ENCODE peak calls at places on chromosomes 13 and 19, in nine cellular contexts. One of them, this sample, is unnamed.

GRCh38 chr13:22114630-22115311 is 443.9 kb downstream of the FGF9 start:
- DNase-seq in hepatocyte: no peak
- DNase-seq in psoas muscle: no peak
- DNase-seq in pancreas: no peak
- DNase-seq in effector memory CD4-positive, alpha-beta T cell: peak; percentile 1
- DNase-seq in HAP-1: no peak
- DNase-seq in heart right ventricle: no peak
- DNase-seq in ovary: no peak
- DNase-seq in PC-9: no peak
- DNase-seq in this sample: no peak

GRCh38 chr13:18948012-18948663 is 233.5 kb downstream of the TUBA3C start:
- DNase-seq in hepatocyte: no peak
- DNase-seq in psoas muscle: no peak
- DNase-seq in pancreas: no peak
- DNase-seq in effector memory CD4-positive, alpha-beta T cell: no peak
- DNase-seq in HAP-1: no peak
- DNase-seq in heart right ventricle: no peak
- DNase-seq in ovary: no peak
- DNase-seq in PC-9: no peak
- DNase-seq in this sample: peak; percentile 36

GRCh38 chr13:37617162-37617561 is 18.6 kb upstream of the POSTN start:
- DNase-seq in hepatocyte: peak; percentile 6
- DNase-seq in psoas muscle: no peak
- DNase-seq in pancreas: no peak
- DNase-seq in effector memory CD4-positive, alpha-beta T cell: no peak
- DNase-seq in HAP-1: no peak
- DNase-seq in heart right ventricle: no peak
- DNase-seq in ovary: no peak
- DNase-seq in PC-9: peak; percentile 14
- DNase-seq in this sample: no peak

GRCh38 chr19:3606174-3606689 is 443 bp downstream of the TBXA2R start:
- DNase-seq in hepatocyte: no peak
- DNase-seq in psoas muscle: no peak
- DNase-seq in pancreas: peak; percentile 79
- DNase-seq in effector memory CD4-positive, alpha-beta T cell: no peak
- DNase-seq in HAP-1: peak; percentile 58
- DNase-seq in heart right ventricle: no peak
- DNase-seq in ovary: no peak
- DNase-seq in PC-9: peak; percentile 69
- DNase-seq in this sample: peak; percentile 72

GRCh38 chr13:98413796-98414195 is 163.1 kb downstream of the STK24 start:
- DNase-seq in hepatocyte: no peak
- DNase-seq in psoas muscle: no peak
- DNase-seq in pancreas: no peak
- DNase-seq in effector memory CD4-positive, alpha-beta T cell: no peak
- DNase-seq in HAP-1: no peak
- DNase-seq in heart right ventricle: no peak
- DNase-seq in ovary: no peak
- DNase-seq in PC-9: no peak
- DNase-seq in this sample: no peak

GRCh38 chr13:97226013-97226412 is 3.9 kb downstream of the MBNL2 start:
- DNase-seq in hepatocyte: no peak
- DNase-seq in psoas muscle: no peak
- DNase-seq in pancreas: no peak
- DNase-seq in effector memory CD4-positive, alpha-beta T cell: no peak
- DNase-seq in HAP-1: no peak
- DNase-seq in heart right ventricle: no peak
- DNase-seq in ovary: no peak
- DNase-seq in PC-9: no peak
- DNase-seq in this sample: no peak

GRCh38 chr19:6997679-6998445 is 23.4 kb downstream of the MBD3L2B start:
- DNase-seq in hepatocyte: no peak
- DNase-seq in psoas muscle: no peak
- DNase-seq in pancreas: no peak
- DNase-seq in effector memory CD4-positive, alpha-beta T cell: no peak
- DNase-seq in HAP-1: no peak
- DNase-seq in heart right ventricle: no peak
- DNase-seq in ovary: no peak
- DNase-seq in PC-9: no peak
- DNase-seq in this sample: no peak

GRCh38 chr19:29290853-29291252 is 77.9 kb upstream of the UQCRFS1 start:
- DNase-seq in hepatocyte: no peak
- DNase-seq in psoas muscle: no peak
- DNase-seq in pancreas: no peak
- DNase-seq in effector memory CD4-positive, alpha-beta T cell: no peak
- DNase-seq in HAP-1: no peak
- DNase-seq in heart right ventricle: no peak
- DNase-seq in ovary: no peak
- DNase-seq in PC-9: no peak
- DNase-seq in this sample: no peak

GRCh38 chr19:33616346-33616745 is 5.4 kb upstream of the CHST8 start:
- DNase-seq in hepatocyte: no peak
- DNase-seq in psoas muscle: no peak
- DNase-seq in pancreas: no peak
- DNase-seq in effector memory CD4-positive, alpha-beta T cell: no peak
- DNase-seq in HAP-1: no peak
- DNase-seq in heart right ventricle: no peak
- DNase-seq in ovary: no peak
- DNase-seq in PC-9: no peak
- DNase-seq in this sample: no peak

GRCh38 chr13:40101708-40102359 is 446.4 kb downstream of the COG6 start:
- DNase-seq in hepatocyte: no peak
- DNase-seq in psoas muscle: no peak
- DNase-seq in pancreas: no peak
- DNase-seq in effector memory CD4-positive, alpha-beta T cell: no peak
- DNase-seq in HAP-1: no peak
- DNase-seq in heart right ventricle: no peak
- DNase-seq in ovary: no peak
- DNase-seq in PC-9: no peak
- DNase-seq in this sample: no peak

GRCh38 chr13:91216928-91217700 is 130.4 kb upstream of the MIR17HG start:
- DNase-seq in hepatocyte: no peak
- DNase-seq in psoas muscle: no peak
- DNase-seq in pancreas: no peak
- DNase-seq in effector memory CD4-positive, alpha-beta T cell: no peak
- DNase-seq in HAP-1: no peak
- DNase-seq in heart right ventricle: no peak
- DNase-seq in ovary: no peak
- DNase-seq in PC-9: no peak
- DNase-seq in this sample: no peak

GRCh38 chr13:98959299-98959698 is 18.6 kb downstream of the DOCK9 start:
- DNase-seq in hepatocyte: no peak
- DNase-seq in psoas muscle: no peak
- DNase-seq in pancreas: no peak
- DNase-seq in effector memory CD4-positive, alpha-beta T cell: no peak
- DNase-seq in HAP-1: no peak
- DNase-seq in heart right ventricle: no peak
- DNase-seq in ovary: no peak
- DNase-seq in PC-9: no peak
- DNase-seq in this sample: no peak

GRCh38 chr19:49847731-49848696 is 2.9 kb upstream of the PTOV1 start:
- DNase-seq in hepatocyte: no peak
- DNase-seq in psoas muscle: no peak
- DNase-seq in pancreas: no peak
- DNase-seq in effector memory CD4-positive, alpha-beta T cell: no peak
- DNase-seq in HAP-1: no peak
- DNase-seq in heart right ventricle: no peak
- DNase-seq in ovary: no peak
- DNase-seq in PC-9: no peak
- DNase-seq in this sample: no peak

GRCh38 chr19:35904312-35905068 is 2.2 kb downstream of the HCST start:
- DNase-seq in hepatocyte: no peak
- DNase-seq in psoas muscle: no peak
- DNase-seq in pancreas: no peak
- DNase-seq in effector memory CD4-positive, alpha-beta T cell: no peak
- DNase-seq in HAP-1: no peak
- DNase-seq in heart right ventricle: no peak
- DNase-seq in ovary: no peak
- DNase-seq in PC-9: no peak
- DNase-seq in this sample: no peak

GRCh38 chr19:42422576-42423461 is 4.4 kb downstream of the LIPE start:
- DNase-seq in hepatocyte: peak; percentile 66
- DNase-seq in psoas muscle: peak; percentile 70
- DNase-seq in pancreas: no peak
- DNase-seq in effector memory CD4-positive, alpha-beta T cell: peak; percentile 45
- DNase-seq in HAP-1: peak; percentile 70
- DNase-seq in heart right ventricle: peak; percentile 49
- DNase-seq in ovary: no peak
- DNase-seq in PC-9: no peak
- DNase-seq in this sample: no peak

GRCh38 chr19:56105090-56105701 is 15.9 kb downstream of the ZNF787 start:
- DNase-seq in hepatocyte: peak; percentile 80
- DNase-seq in psoas muscle: peak; percentile 88
- DNase-seq in pancreas: peak; percentile 79
- DNase-seq in effector memory CD4-positive, alpha-beta T cell: peak; percentile 9
- DNase-seq in HAP-1: peak; percentile 63
- DNase-seq in heart right ventricle: peak; percentile 51
- DNase-seq in ovary: peak; percentile 67
- DNase-seq in PC-9: peak; percentile 22
- DNase-seq in this sample: peak; percentile 91

GRCh38 chr19:48274173-48274572 is 4.3 kb downstream of the ZNF114 start:
- DNase-seq in hepatocyte: no peak
- DNase-seq in psoas muscle: no peak
- DNase-seq in pancreas: no peak
- DNase-seq in effector memory CD4-positive, alpha-beta T cell: no peak
- DNase-seq in HAP-1: no peak
- DNase-seq in heart right ventricle: no peak
- DNase-seq in ovary: no peak
- DNase-seq in PC-9: no peak
- DNase-seq in this sample: no peak

GRCh38 chr13:25310891-25311290 is 9.5 kb downstream of the NUP58 start:
- DNase-seq in hepatocyte: no peak
- DNase-seq in psoas muscle: no peak
- DNase-seq in pancreas: no peak
- DNase-seq in effector memory CD4-positive, alpha-beta T cell: no peak
- DNase-seq in HAP-1: no peak
- DNase-seq in heart right ventricle: no peak
- DNase-seq in ovary: no peak
- DNase-seq in PC-9: no peak
- DNase-seq in this sample: no peak

GRCh38 chr13:74929436-74929835 is 552.5 kb downstream of the TBC1D4 start:
- DNase-seq in hepatocyte: no peak
- DNase-seq in psoas muscle: no peak
- DNase-seq in pancreas: no peak
- DNase-seq in effector memory CD4-positive, alpha-beta T cell: no peak
- DNase-seq in HAP-1: no peak
- DNase-seq in heart right ventricle: no peak
- DNase-seq in ovary: no peak
- DNase-seq in PC-9: no peak
- DNase-seq in this sample: no peak

GRCh38 chr19:6239401-6239844 is 40.4 kb downstream of the MLLT1 start:
- DNase-seq in hepatocyte: no peak
- DNase-seq in psoas muscle: peak; percentile 76
- DNase-seq in pancreas: no peak
- DNase-seq in effector memory CD4-positive, alpha-beta T cell: no peak
- DNase-seq in HAP-1: no peak
- DNase-seq in heart right ventricle: no peak
- DNase-seq in ovary: peak; percentile 56
- DNase-seq in PC-9: no peak
- DNase-seq in this sample: peak; percentile 82

GRCh38 chr19:34982275-34982674 is 17.8 kb upstream of the GRAMD1A start:
- DNase-seq in hepatocyte: no peak
- DNase-seq in psoas muscle: no peak
- DNase-seq in pancreas: no peak
- DNase-seq in effector memory CD4-positive, alpha-beta T cell: no peak
- DNase-seq in HAP-1: no peak
- DNase-seq in heart right ventricle: no peak
- DNase-seq in ovary: no peak
- DNase-seq in PC-9: no peak
- DNase-seq in this sample: no peak

GRCh38 chr19:38663957-38664502 is 16.6 kb downstream of the ACTN4 start:
- DNase-seq in hepatocyte: no peak
- DNase-seq in psoas muscle: peak; percentile 85
- DNase-seq in pancreas: peak; percentile 39
- DNase-seq in effector memory CD4-positive, alpha-beta T cell: no peak
- DNase-seq in HAP-1: no peak
- DNase-seq in heart right ventricle: peak; percentile 65
- DNase-seq in ovary: no peak
- DNase-seq in PC-9: no peak
- DNase-seq in this sample: peak; percentile 88
- H3K4me1 ChIP-seq in hepatocyte: peaks cover 93% of the 10 kb centered on the region
- H3K4me1 ChIP-seq in psoas muscle: peaks cover 95% of the 10 kb centered on the region
- H3K4me1 ChIP-seq in pancreas: peaks cover 76% of the 10 kb centered on the region
- H3K4me1 ChIP-seq in effector memory CD4-positive, alpha-beta T cell: peaks cover 49% of the 10 kb centered on the region
- H3K4me1 ChIP-seq in HAP-1: peaks cover 29% of the 10 kb centered on the region
- H3K4me1 ChIP-seq in heart right ventricle: peaks cover 100% of the 10 kb centered on the region
- H3K4me1 ChIP-seq in ovary: peaks cover 57% of the 10 kb centered on the region
- H3K4me1 ChIP-seq in PC-9: peaks cover 91% of the 10 kb centered on the region
- H3K4me1 ChIP-seq in this sample: peaks cover 16% of the 10 kb centered on the region

GRCh38 chr19:39607561-39607960 is 5.2 kb downstream of the LGALS13 start:
- DNase-seq in hepatocyte: no peak
- DNase-seq in psoas muscle: no peak
- DNase-seq in pancreas: no peak
- DNase-seq in effector memory CD4-positive, alpha-beta T cell: no peak
- DNase-seq in HAP-1: no peak
- DNase-seq in heart right ventricle: no peak
- DNase-seq in ovary: no peak
- DNase-seq in PC-9: no peak
- DNase-seq in this sample: no peak
- H3K4me1 ChIP-seq in hepatocyte: no peaks in the 10 kb centered on the region
- H3K4me1 ChIP-seq in psoas muscle: no peaks in the 10 kb centered on the region
- H3K4me1 ChIP-seq in pancreas: no peaks in the 10 kb centered on the region
- H3K4me1 ChIP-seq in effector memory CD4-positive, alpha-beta T cell: no peaks in the 10 kb centered on the region
- H3K4me1 ChIP-seq in HAP-1: no peaks in the 10 kb centered on the region
- H3K4me1 ChIP-seq in heart right ventricle: no peaks in the 10 kb centered on the region
- H3K4me1 ChIP-seq in ovary: no peaks in the 10 kb centered on the region
- H3K4me1 ChIP-seq in PC-9: no peaks in the 10 kb centered on the region
- H3K4me1 ChIP-seq in this sample: no peaks in the 10 kb centered on the region

GRCh38 chr13:109651854-109652253 is 134.5 kb downstream of the IRS2 start:
- DNase-seq in hepatocyte: no peak
- DNase-seq in psoas muscle: no peak
- DNase-seq in pancreas: no peak
- DNase-seq in effector memory CD4-positive, alpha-beta T cell: no peak
- DNase-seq in HAP-1: no peak
- DNase-seq in heart right ventricle: no peak
- DNase-seq in ovary: no peak
- DNase-seq in PC-9: no peak
- DNase-seq in this sample: no peak
- H3K4me1 ChIP-seq in hepatocyte: no peaks in the 10 kb centered on the region
- H3K4me1 ChIP-seq in psoas muscle: no peaks in the 10 kb centered on the region
- H3K4me1 ChIP-seq in pancreas: no peaks in the 10 kb centered on the region
- H3K4me1 ChIP-seq in effector memory CD4-positive, alpha-beta T cell: no peaks in the 10 kb centered on the region
- H3K4me1 ChIP-seq in HAP-1: no peaks in the 10 kb centered on the region
- H3K4me1 ChIP-seq in heart right ventricle: peaks cover 29% of the 10 kb centered on the region
- H3K4me1 ChIP-seq in ovary: peaks cover 2% of the 10 kb centered on the region
- H3K4me1 ChIP-seq in PC-9: peaks cover 15% of the 10 kb centered on the region
- H3K4me1 ChIP-seq in this sample: no peaks in the 10 kb centered on the region

GRCh38 chr13:33106656-33107402 is 90.6 kb downstream of the KL start:
- DNase-seq in hepatocyte: no peak
- DNase-seq in psoas muscle: no peak
- DNase-seq in pancreas: no peak
- DNase-seq in effector memory CD4-positive, alpha-beta T cell: no peak
- DNase-seq in HAP-1: no peak
- DNase-seq in heart right ventricle: no peak
- DNase-seq in ovary: no peak
- DNase-seq in PC-9: no peak
- DNase-seq in this sample: no peak
- H3K4me1 ChIP-seq in hepatocyte: peaks cover 18% of the 10 kb centered on the region
- H3K4me1 ChIP-seq in psoas muscle: no peaks in the 10 kb centered on the region
- H3K4me1 ChIP-seq in pancreas: no peaks in the 10 kb centered on the region
- H3K4me1 ChIP-seq in effector memory CD4-positive, alpha-beta T cell: no peaks in the 10 kb centered on the region
- H3K4me1 ChIP-seq in HAP-1: no peaks in the 10 kb centered on the region
- H3K4me1 ChIP-seq in heart right ventricle: peaks cover 53% of the 10 kb centered on the region
- H3K4me1 ChIP-seq in ovary: peaks cover 6% of the 10 kb centered on the region
- H3K4me1 ChIP-seq in PC-9: no peaks in the 10 kb centered on the region
- H3K4me1 ChIP-seq in this sample: peaks cover 6% of the 10 kb centered on the region

GRCh38 chr19:53824134-53824611 is at the start of gene NLRP12:
- DNase-seq in hepatocyte: no peak
- DNase-seq in psoas muscle: peak; percentile 49
- DNase-seq in pancreas: no peak
- DNase-seq in effector memory CD4-positive, alpha-beta T cell: no peak
- DNase-seq in HAP-1: no peak
- DNase-seq in heart right ventricle: no peak
- DNase-seq in ovary: no peak
- DNase-seq in PC-9: no peak
- DNase-seq in this sample: no peak
- H3K4me1 ChIP-seq in hepatocyte: no peaks in the 10 kb centered on the region
- H3K4me1 ChIP-seq in psoas muscle: no peaks in the 10 kb centered on the region
- H3K4me1 ChIP-seq in pancreas: no peaks in the 10 kb centered on the region
- H3K4me1 ChIP-seq in effector memory CD4-positive, alpha-beta T cell: no peaks in the 10 kb centered on the region
- H3K4me1 ChIP-seq in HAP-1: no peaks in the 10 kb centered on the region
- H3K4me1 ChIP-seq in heart right ventricle: no peaks in the 10 kb centered on the region
- H3K4me1 ChIP-seq in ovary: no peaks in the 10 kb centered on the region
- H3K4me1 ChIP-seq in PC-9: peaks cover 12% of the 10 kb centered on the region
- H3K4me1 ChIP-seq in this sample: no peaks in the 10 kb centered on the region

This sample was measured in aorta.